ENCODE peak calls at places on chromosomes 13 and 19, in seven cellular contexts. One of them, this sample, is unnamed.
A peak's percentile ranks its signal among the peaks of the same experiment; 100 is the strongest.

GRCh38 chr13:46683879-46684278 is 113.1 kb downstream of the ESD start:
- DNase-seq in PC-9: no peak
- DNase-seq in right atrium auricular region: no peak
- DNase-seq in AG10803: no peak
- DNase-seq in fibroblast of lung: peak; percentile 22
- DNase-seq in A673: no peak
- DNase-seq in IMR-90: peak; percentile 46
- DNase-seq in this sample: no peak

GRCh38 chr13:73416093-73416492 is 357.3 kb downstream of the KLF5 start:
- DNase-seq in PC-9: no peak
- DNase-seq in right atrium auricular region: no peak
- DNase-seq in AG10803: peak; percentile 63
- DNase-seq in fibroblast of lung: no peak
- DNase-seq in A673: peak; percentile 14
- DNase-seq in IMR-90: no peak
- DNase-seq in this sample: no peak

GRCh38 chr13:97295279-97296182 is 73.4 kb downstream of the MBNL2 start:
- DNase-seq in PC-9: peak; percentile 77
- DNase-seq in right atrium auricular region: no peak
- DNase-seq in AG10803: peak; percentile 53
- DNase-seq in fibroblast of lung: peak; percentile 91
- DNase-seq in A673: no peak
- DNase-seq in IMR-90: peak; percentile 92
- DNase-seq in this sample: no peak

GRCh38 chr13:113095146-113096051 is 10.2 kb upstream of the F7 start:
- DNase-seq in PC-9: no peak
- DNase-seq in right atrium auricular region: no peak
- DNase-seq in AG10803: no peak
- DNase-seq in fibroblast of lung: no peak
- DNase-seq in A673: no peak
- DNase-seq in IMR-90: no peak
- DNase-seq in this sample: no peak

GRCh38 chr13:20349564-20350379 is 117.7 kb upstream of the GJB6 start:
- DNase-seq in PC-9: no peak
- DNase-seq in right atrium auricular region: no peak
- DNase-seq in AG10803: no peak
- DNase-seq in fibroblast of lung: no peak
- DNase-seq in A673: no peak
- DNase-seq in IMR-90: no peak
- DNase-seq in this sample: no peak

GRCh38 chr19:58569191-58569942 is 3.8 kb downstream of the MZF1 start:
- DNase-seq in PC-9: no peak
- DNase-seq in right atrium auricular region: no peak
- DNase-seq in AG10803: no peak
- DNase-seq in fibroblast of lung: no peak
- DNase-seq in A673: no peak
- DNase-seq in IMR-90: no peak
- DNase-seq in this sample: no peak

GRCh38 chr13:98275711-98276171 is 98.7 kb upstream of the RNF113B start:
- DNase-seq in PC-9: no peak
- DNase-seq in right atrium auricular region: no peak
- DNase-seq in AG10803: peak; percentile 88
- DNase-seq in fibroblast of lung: no peak
- DNase-seq in A673: no peak
- DNase-seq in IMR-90: no peak
- DNase-seq in this sample: no peak

GRCh38 chr19:18433039-18433691 is 4.8 kb downstream of the ISYNA1 start:
- DNase-seq in PC-9: no peak
- DNase-seq in right atrium auricular region: no peak
- DNase-seq in AG10803: no peak
- DNase-seq in fibroblast of lung: no peak
- DNase-seq in A673: peak; percentile 87
- DNase-seq in IMR-90: no peak
- DNase-seq in this sample: peak; percentile 66

GRCh38 chr19:39409886-39410619 is 2.4 kb upstream of the PLEKHG2 start:
- DNase-seq in PC-9: no peak
- DNase-seq in right atrium auricular region: peak; percentile 85
- DNase-seq in AG10803: peak; percentile 67
- DNase-seq in fibroblast of lung: peak; percentile 91
- DNase-seq in A673: no peak
- DNase-seq in IMR-90: no peak
- DNase-seq in this sample: peak; percentile 87

GRCh38 chr19:29945433-29945832 is 3.4 kb downstream of the URI1 start:
- DNase-seq in PC-9: no peak
- DNase-seq in right atrium auricular region: no peak
- DNase-seq in AG10803: no peak
- DNase-seq in fibroblast of lung: peak; percentile 49
- DNase-seq in A673: no peak
- DNase-seq in IMR-90: peak; percentile 24
- DNase-seq in this sample: no peak

GRCh38 chr13:47004022-47004421 is 107.2 kb upstream of the HTR2A start:
- DNase-seq in PC-9: no peak
- DNase-seq in right atrium auricular region: no peak
- DNase-seq in AG10803: no peak
- DNase-seq in fibroblast of lung: no peak
- DNase-seq in A673: no peak
- DNase-seq in IMR-90: peak; percentile 10
- DNase-seq in this sample: no peak

GRCh38 chr13:34021619-34022018 is 203.7 kb downstream of the RFC3 start:
- DNase-seq in PC-9: no peak
- DNase-seq in right atrium auricular region: no peak
- DNase-seq in AG10803: no peak
- DNase-seq in fibroblast of lung: no peak
- DNase-seq in A673: no peak
- DNase-seq in IMR-90: no peak
- DNase-seq in this sample: no peak

GRCh38 chr13:80454245-80454644 is 113.3 kb upstream of the SPRY2 start:
- DNase-seq in PC-9: no peak
- DNase-seq in right atrium auricular region: no peak
- DNase-seq in AG10803: no peak
- DNase-seq in fibroblast of lung: peak; percentile 79
- DNase-seq in A673: no peak
- DNase-seq in IMR-90: peak; percentile 1
- DNase-seq in this sample: peak; percentile 43

GRCh38 chr19:11942843-11943108 is 17.9 kb downstream of the ZNF700 start:
- DNase-seq in PC-9: no peak
- DNase-seq in right atrium auricular region: no peak
- DNase-seq in AG10803: no peak
- DNase-seq in fibroblast of lung: no peak
- DNase-seq in A673: no peak
- DNase-seq in IMR-90: no peak
- DNase-seq in this sample: no peak

GRCh38 chr13:51777921-51778320 is 26.0 kb downstream of the DHRS12 start:
- DNase-seq in PC-9: no peak
- DNase-seq in right atrium auricular region: no peak
- DNase-seq in AG10803: no peak
- DNase-seq in fibroblast of lung: no peak
- DNase-seq in A673: no peak
- DNase-seq in IMR-90: no peak
- DNase-seq in this sample: no peak

GRCh38 chr13:75876371-75877050 is 240.4 kb downstream of the LMO7 start:
- DNase-seq in PC-9: peak; percentile 48
- DNase-seq in right atrium auricular region: peak; percentile 74
- DNase-seq in AG10803: peak; percentile 62
- DNase-seq in fibroblast of lung: peak; percentile 82
- DNase-seq in A673: peak; percentile 67
- DNase-seq in IMR-90: peak; percentile 73
- DNase-seq in this sample: peak; percentile 60

GRCh38 chr13:70856706-70857105 is 748.5 kb upstream of the KLHL1 start:
- DNase-seq in PC-9: no peak
- DNase-seq in right atrium auricular region: no peak
- DNase-seq in AG10803: no peak
- DNase-seq in fibroblast of lung: no peak
- DNase-seq in A673: no peak
- DNase-seq in IMR-90: no peak
- DNase-seq in this sample: no peak

GRCh38 chr19:35812220-35813042 is at the start of gene PRODH2:
- DNase-seq in PC-9: no peak
- DNase-seq in right atrium auricular region: no peak
- DNase-seq in AG10803: no peak
- DNase-seq in fibroblast of lung: no peak
- DNase-seq in A673: no peak
- DNase-seq in IMR-90: no peak
- DNase-seq in this sample: no peak

GRCh38 chr19:7191946-7192691 is 102.1 kb downstream of the INSR start:
- DNase-seq in PC-9: no peak
- DNase-seq in right atrium auricular region: no peak
- DNase-seq in AG10803: peak; percentile 68
- DNase-seq in fibroblast of lung: no peak
- DNase-seq in A673: no peak
- DNase-seq in IMR-90: no peak
- DNase-seq in this sample: peak; percentile 31

GRCh38 chr13:81116461-81117282 is 775.7 kb upstream of the SPRY2 start:
- DNase-seq in PC-9: no peak
- DNase-seq in right atrium auricular region: no peak
- DNase-seq in AG10803: no peak
- DNase-seq in fibroblast of lung: peak; percentile 26
- DNase-seq in A673: no peak
- DNase-seq in IMR-90: no peak
- DNase-seq in this sample: no peak

GRCh38 chr19:50705422-50706019 is 14.1 kb downstream of the SHANK1 start:
- DNase-seq in PC-9: peak; percentile 55
- DNase-seq in right atrium auricular region: no peak
- DNase-seq in AG10803: peak; percentile 67
- DNase-seq in fibroblast of lung: peak; percentile 54
- DNase-seq in A673: peak; percentile 92
- DNase-seq in IMR-90: peak; percentile 76
- DNase-seq in this sample: peak; percentile 55

GRCh38 chr19:10566408-10566657 is 523 bp upstream of the KRI1 start:
- DNase-seq in PC-9: no peak
- DNase-seq in right atrium auricular region: no peak
- DNase-seq in AG10803: no peak
- DNase-seq in fibroblast of lung: no peak
- DNase-seq in A673: no peak
- DNase-seq in IMR-90: no peak
- DNase-seq in this sample: no peak

GRCh38 chr19:10566658-10567410 is 1.0 kb upstream of the KRI1 start:
- DNase-seq in PC-9: no peak
- DNase-seq in right atrium auricular region: no peak
- DNase-seq in AG10803: no peak
- DNase-seq in fibroblast of lung: no peak
- DNase-seq in A673: no peak
- DNase-seq in IMR-90: no peak
- DNase-seq in this sample: peak; percentile 77

GRCh38 chr19:10568444-10568825 is 344 bp downstream of the CDKN2D start:
- DNase-seq in PC-9: no peak
- DNase-seq in right atrium auricular region: no peak
- DNase-seq in AG10803: no peak
- DNase-seq in fibroblast of lung: no peak
- DNase-seq in A673: no peak
- DNase-seq in IMR-90: no peak
- DNase-seq in this sample: no peak

GRCh38 chr19:10567696-10568443 is 909 bp downstream of the CDKN2D start:
- DNase-seq in PC-9: no peak
- DNase-seq in right atrium auricular region: no peak
- DNase-seq in AG10803: no peak
- DNase-seq in fibroblast of lung: no peak
- DNase-seq in A673: peak; percentile 53
- DNase-seq in IMR-90: no peak
- DNase-seq in this sample: no peak

DNA sequence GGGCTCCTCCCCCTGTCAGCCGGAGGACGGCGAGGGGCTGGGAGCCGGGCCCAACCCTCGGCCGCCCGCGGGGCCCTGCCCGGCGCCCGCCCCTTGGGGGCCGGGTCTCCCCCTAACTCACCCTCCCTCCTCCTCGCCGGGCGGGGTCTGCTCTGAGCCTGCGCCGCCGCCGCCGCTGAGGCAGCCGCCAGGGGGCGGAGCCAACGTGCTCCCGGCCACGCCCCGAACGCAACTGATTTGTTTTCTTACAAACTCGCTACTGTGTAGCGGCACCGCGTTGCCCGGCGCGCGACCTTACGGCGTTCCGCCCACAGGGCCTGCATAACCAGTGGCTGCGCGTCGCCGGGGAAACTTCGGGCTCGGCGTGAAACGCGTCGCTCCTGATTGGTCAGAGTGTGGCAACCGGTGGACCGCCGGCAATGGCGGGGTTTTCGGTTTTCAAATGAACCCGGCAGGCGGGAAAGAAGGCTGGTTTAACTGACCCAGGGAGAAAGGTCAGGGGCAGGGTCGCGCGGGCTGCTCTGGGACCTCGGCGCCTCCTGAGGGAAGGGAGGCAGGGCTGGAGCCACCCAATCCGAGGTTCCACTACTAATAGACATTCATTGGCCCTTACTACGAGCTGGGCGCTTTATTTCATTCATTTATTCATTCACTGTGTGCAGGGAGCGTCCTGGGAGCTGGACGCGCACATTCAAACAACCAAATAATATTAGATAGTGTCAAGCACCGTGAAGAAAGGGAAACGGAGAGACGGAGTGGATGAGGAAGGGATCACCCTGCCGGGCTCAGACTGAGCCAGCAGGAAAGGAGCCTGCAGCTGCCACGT is at the start of gene CDKN2D:
- DNase-seq in PC-9: peak; percentile 98
- DNase-seq in right atrium auricular region: peak; percentile 100
- DNase-seq in AG10803: peak; percentile 99
- DNase-seq in fibroblast of lung: peak; percentile 99
- DNase-seq in A673: peak; percentile 100
- DNase-seq in IMR-90: peak; percentile 99
- DNase-seq in this sample: peak; percentile 94
- TF ChIP-seq CTCF in PC-9: peak; percentile 64
- TF ChIP-seq CTCF in right atrium auricular region: peak; percentile 54
- TF ChIP-seq CTCF in AG10803: no peak
- TF ChIP-seq CTCF in fibroblast of lung: no peak
- TF ChIP-seq CTCF in A673: no peak
- TF ChIP-seq CTCF in IMR-90: no peak
- TF ChIP-seq CTCF in this sample: no peak

GRCh38 chr13:91247768-91248167 is 99.7 kb upstream of the MIR17HG start:
- DNase-seq in PC-9: no peak
- DNase-seq in right atrium auricular region: no peak
- DNase-seq in AG10803: no peak
- DNase-seq in fibroblast of lung: peak; percentile 15
- DNase-seq in A673: peak; percentile 6
- DNase-seq in IMR-90: no peak
- DNase-seq in this sample: no peak
- TF ChIP-seq CTCF in PC-9: peak; percentile 48
- TF ChIP-seq CTCF in right atrium auricular region: no peak
- TF ChIP-seq CTCF in AG10803: no peak
- TF ChIP-seq CTCF in fibroblast of lung: no peak
- TF ChIP-seq CTCF in A673: peak; percentile 53
- TF ChIP-seq CTCF in IMR-90: peak; percentile 22
- TF ChIP-seq CTCF in this sample: no peak

GRCh38 chr19:40804783-40805242 is 5.8 kb downstream of the EGLN2 start:
- DNase-seq in PC-9: no peak
- DNase-seq in right atrium auricular region: no peak
- DNase-seq in AG10803: no peak
- DNase-seq in fibroblast of lung: no peak
- DNase-seq in A673: no peak
- DNase-seq in IMR-90: no peak
- DNase-seq in this sample: no peak
- TF ChIP-seq CTCF in PC-9: no peak
- TF ChIP-seq CTCF in right atrium auricular region: peak; percentile 16
- TF ChIP-seq CTCF in AG10803: peak; percentile 18
- TF ChIP-seq CTCF in fibroblast of lung: no peak
- TF ChIP-seq CTCF in A673: peak; percentile 24
- TF ChIP-seq CTCF in IMR-90: no peak
- TF ChIP-seq CTCF in this sample: no peak

DNA sequence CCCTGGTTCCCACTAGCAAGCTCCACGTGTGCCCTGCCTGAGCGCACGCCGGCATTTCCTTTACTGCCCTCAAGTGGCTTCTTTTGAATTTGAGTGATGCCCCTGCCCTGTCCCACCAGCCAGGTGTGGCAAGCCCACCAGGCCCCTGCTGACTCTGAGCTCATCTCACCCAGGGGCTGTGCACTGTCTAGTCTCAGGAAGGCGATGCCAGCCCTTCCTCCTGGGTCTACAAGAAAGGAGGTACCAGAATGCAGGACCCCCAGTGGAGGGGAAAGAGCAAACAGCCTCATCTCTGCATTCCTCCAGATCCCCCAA is 17.3 kb upstream of the EPHX3 start:
- DNase-seq in PC-9: no peak
- DNase-seq in right atrium auricular region: no peak
- DNase-seq in AG10803: no peak
- DNase-seq in fibroblast of lung: no peak
- DNase-seq in A673: no peak
- DNase-seq in IMR-90: no peak
- DNase-seq in this sample: no peak
- TF ChIP-seq CTCF in PC-9: no peak
- TF ChIP-seq CTCF in right atrium auricular region: no peak
- TF ChIP-seq CTCF in AG10803: no peak
- TF ChIP-seq CTCF in fibroblast of lung: peak; percentile 21
- TF ChIP-seq CTCF in A673: no peak
- TF ChIP-seq CTCF in IMR-90: no peak
- TF ChIP-seq CTCF in this sample: no peak

This sample was measured in B cell.